ENCODE peak calls at places on chromosomes 4 and X, in six cellular contexts. G is endothelial cell of umbilical vein, K is transverse colon, R is RWPE2, I is K562, T is left lung. V is an unnamed sample.
A peak's percentile ranks its signal among the peaks of the same experiment; 100 is the strongest.

GRCh38 chr4:244471-244870 is 60.8 kb downstream of the ZNF732 start:
- DNase-seq in G (peak; percentile 35), K (peak; percentile 44), R (no peak), I (peak; percentile 58), T (no peak), V (peak; percentile 53)

GRCh38 chrX:105114554-105115130 is 105.9 kb downstream of the TEX13A start:
- DNase-seq in G (no peak), K (no peak), R (no peak), I (no peak), T (no peak), V (no peak)

GRCh38 chrX:136202889-136203288 is 48.3 kb downstream of the MAP7D3 start:
- DNase-seq in G (peak; percentile 40), K (no peak), R (no peak), I (no peak), T (no peak), V (no peak)

GRCh38 chr4:113452868-113453620 is 308.5 kb downstream of the CAMK2D start:
- DNase-seq in G (peak; percentile 95), K (no peak), R (no peak), I (no peak), T (no peak), V (no peak)

GRCh38 chr4:74097631-74098550 is 1.1 kb downstream of the CXCL2 start:
- DNase-seq in G (peak; percentile 48), K (peak; percentile 21), R (no peak), I (peak; percentile 56), T (peak; percentile 39), V (no peak)

GRCh38 chr4:119190354-119190753 is 22.2 kb upstream of the USP53 start:
- DNase-seq in G (no peak), K (no peak), R (no peak), I (no peak), T (no peak), V (no peak)

GRCh38 chrX:107726809-107727534 is 48.6 kb downstream of the TSC22D3 start:
- DNase-seq in G (peak; percentile 44), K (no peak), R (no peak), I (peak; percentile 67), T (no peak), V (no peak)

GRCh38 chrX:50495616-50496015 is 25.0 kb upstream of the DGKK start:
- DNase-seq in G (no peak), K (no peak), R (no peak), I (no peak), T (peak; percentile 34), V (no peak)

GRCh38 chrX:65750674-65751469 is 83.4 kb downstream of the MSN start:
- DNase-seq in G (no peak), K (peak; percentile 21), R (no peak), I (no peak), T (no peak), V (no peak)

GRCh38 chr4:156673483-156673882 is 298.1 kb downstream of the PDGFC start:
- DNase-seq in G (no peak), K (no peak), R (no peak), I (no peak), T (no peak), V (no peak)

GRCh38 chr4:80202784-80203553 is 5.7 kb downstream of the PRDM8 start:
- DNase-seq in G (peak; percentile 37), K (peak; percentile 53), R (no peak), I (no peak), T (no peak), V (no peak)

GRCh38 chrX:115940888-115941332 is 229.6 kb upstream of the AGTR2 start:
- DNase-seq in G (peak; percentile 0), K (peak; percentile 85), R (no peak), I (peak; percentile 43), T (peak; percentile 66), V (peak; percentile 90)

GRCh38 chr4:108270466-108271450 is 102.0 kb upstream of the LEF1 start:
- DNase-seq in G (no peak), K (no peak), R (no peak), I (peak; percentile 26), T (no peak), V (no peak)

GRCh38 chrX:12814434-12814833 is 23.2 kb downstream of the PRPS2 start:
- DNase-seq in G (peak; percentile 65), K (peak; percentile 41), R (no peak), I (peak; percentile 47), T (no peak), V (peak; percentile 25)

GRCh38 chrX:154805696-154806091 is 409 bp upstream of the MPP1 start:
- DNase-seq in G (no peak), K (no peak), R (no peak), I (no peak), T (no peak), V (no peak)

GRCh38 chrX:154804564-154804956 is 725 bp downstream of the MPP1 start:
- DNase-seq in G (no peak), K (no peak), R (no peak), I (no peak), T (no peak), V (no peak)

GRCh38 chrX:154804957-154805695 is at the start of gene MPP1:
- DNase-seq in G (peak; percentile 81), K (peak; percentile 84), R (peak; percentile 50), I (peak; percentile 92), T (peak; percentile 84), V (peak; percentile 78)

GRCh38 chrX:154809939-154810665 is 4.8 kb upstream of the MPP1 start:
- DNase-seq in G (no peak), K (no peak), R (no peak), I (no peak), T (no peak), V (no peak)

GRCh38 chrX:154806837-154807501 is 1.7 kb upstream of the MPP1 start:
- DNase-seq in G (no peak), K (no peak), R (no peak), I (no peak), T (no peak), V (no peak)
- H3K27ac ChIP-seq in G (no peak overlapping the region), K (no peak overlapping the region), R (no peak overlapping the region), I (no peak overlapping the region), T (no peak overlapping the region), V (no peak overlapping the region)

GRCh38 chr4:15784959-15785634 is 7.0 kb downstream of the CD38 start:
- DNase-seq in G (no peak), K (peak; percentile 43), R (no peak), I (no peak), T (no peak), V (no peak)
- H3K4me1 ChIP-seq in G (no peaks in the 10 kb centered on the region), K (peaks cover 6% of the 10 kb centered on the region), R (no peaks in the 10 kb centered on the region), I (no peaks in the 10 kb centered on the region), T (peaks cover under 1% of the 10 kb centered on the region), V (no peaks in the 10 kb centered on the region)

DNA sequence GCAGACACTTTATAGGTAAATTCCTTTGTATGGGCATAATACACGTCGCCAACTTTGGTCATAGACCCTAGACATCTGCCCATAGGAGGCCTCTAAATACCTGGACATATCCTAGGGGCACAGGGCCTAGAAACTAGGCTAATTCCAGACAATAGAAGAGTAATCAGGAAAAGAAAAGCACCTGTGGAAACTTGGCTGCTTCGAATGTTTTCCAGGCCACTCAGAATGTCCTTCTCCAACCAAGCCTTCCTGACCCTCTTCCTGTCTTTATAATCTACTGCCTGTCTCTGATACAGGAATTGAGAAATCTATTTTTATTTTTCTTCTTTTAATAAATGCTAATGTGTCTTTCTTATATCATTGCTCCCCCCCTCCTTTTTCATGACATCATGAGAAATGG is 493.1 kb downstream of the IL15 start:
- DNase-seq in G (peak; percentile 68), K (no peak), R (no peak), I (no peak), T (no peak), V (no peak)
- H3K27ac ChIP-seq in G (no peak overlapping the region), K (no peak overlapping the region), R (peak overlapping the region; percentile 10), I (no peak overlapping the region), T (no peak overlapping the region), V (no peak overlapping the region)

GRCh38 chr4:1973661-1974060 is 35.1 kb downstream of the NELFA start:
- DNase-seq in G (no peak), K (no peak), R (peak; percentile 40), I (no peak), T (no peak), V (no peak)

GRCh38 chr4:1972414-1972813 is 36.4 kb downstream of the NELFA start:
- DNase-seq in G (no peak), K (no peak), R (peak; percentile 25), I (no peak), T (no peak), V (no peak)

GRCh38 chr4:1971456-1972200 is 37.1 kb downstream of the NELFA start:
- DNase-seq in G (no peak), K (no peak), R (peak; percentile 40), I (no peak), T (peak; percentile 11), V (no peak)

GRCh38 chr4:1974836-1975235 is 33.9 kb downstream of the NELFA start:
- DNase-seq in G (no peak), K (no peak), R (peak; percentile 41), I (no peak), T (no peak), V (no peak)

GRCh38 chr4:1973218-1973617 is 35.6 kb downstream of the NELFA start:
- DNase-seq in G (no peak), K (no peak), R (peak; percentile 45), I (no peak), T (no peak), V (no peak)
- H3K4me1 ChIP-seq in G (no peaks in the 10 kb centered on the region), K (no peaks in the 10 kb centered on the region), R (no peaks in the 10 kb centered on the region), I (no peaks in the 10 kb centered on the region), T (no peaks in the 10 kb centered on the region), V (no peaks in the 10 kb centered on the region)